ENCODE peak calls at places on chromosomes 12 and 14, in eight cellular contexts. Z, H, T, D, J, P, X and F are unnamed samples. For H3K9me3, the result is how much of the 10 kb centered on the place peaks cover.

GRCh38 chr12:108955225-108955835 is 65.5 kb downstream of the SVOP start:
- DNase-seq in J (no peak), Z (no peak), H (peak), P (no peak), T (peak), D (no peak), X (no peak), F (no peak)

GRCh38 chr14:64700894-64701293 is 3.3 kb upstream of the PLEKHG3 start:
- DNase-seq in T (no peak), H (no peak), X (no peak), J (no peak), P (no peak), Z (no peak), D (no peak), F (no peak)

GRCh38 chr12:56315626-56316473 is at the start of gene CNPY2:
- DNase-seq in D (peak), H (peak), X (peak), P (peak), J (peak), T (peak), Z (peak), F (peak)

GRCh38 chr14:34099630-34100029 is 148.8 kb upstream of the EGLN3 start:
- DNase-seq in Z (no peak), X (no peak), P (no peak), J (no peak), D (no peak), T (no peak), H (no peak), F (no peak)

GRCh38 chr12:75599061-75599460 is 87.7 kb upstream of the KRR1 start:
- DNase-seq in J (no peak), D (no peak), T (no peak), P (no peak), H (no peak), X (no peak), Z (no peak), F (no peak)

GRCh38 chr14:97459180-97459579 is 662.0 kb downstream of the VRK1 start:
- DNase-seq in H (no peak), X (no peak), J (no peak), Z (no peak), T (no peak), P (no peak), D (no peak), F (no peak)

GRCh38 chr12:19971396-19971802 is 396.9 kb upstream of the PDE3A start:
- DNase-seq in Z (no peak), P (peak), J (no peak), X (no peak), D (no peak), H (peak), T (no peak), F (no peak)

GRCh38 chr14:63933110-63933509 is 80.3 kb downstream of the SYNE2 start:
- DNase-seq in D (no peak), J (no peak), X (no peak), P (no peak), T (no peak), H (no peak), Z (no peak), F (no peak)

GRCh38 chr12:104136577-104136976 is 1.4 kb downstream of the NFYB start:
- DNase-seq in P (no peak), Z (no peak), H (no peak), T (no peak), D (no peak), X (no peak), J (no peak), F (no peak)

GRCh38 chr12:57452937-57453509 is 2.1 kb upstream of the INHBE start:
- DNase-seq in P (peak), T (peak), H (peak), Z (no peak), X (peak), J (peak), D (no peak), F (peak)

GRCh38 chr14:61525293-61526011 is 169.9 kb upstream of the HIF1A start:
- DNase-seq in T (peak), D (no peak), Z (no peak), P (peak), H (no peak), X (peak), J (peak), F (peak)

GRCh38 chr12:115667116-115667515 is 610.4 kb downstream of the MED13L start:
- DNase-seq in J (no peak), Z (no peak), D (no peak), X (no peak), H (no peak), T (no peak), P (no peak), F (no peak)

GRCh38 chr14:94536836-94537235 is 24.4 kb upstream of the SERPINA4 start:
- DNase-seq in X (no peak), Z (no peak), P (no peak), T (no peak), J (no peak), H (no peak), D (no peak), F (no peak)

GRCh38 chr12:131121705-131122405 is 168.1 kb downstream of the ADGRD1 start:
- DNase-seq in J (no peak), P (no peak), H (no peak), D (no peak), X (no peak), T (no peak), Z (no peak), F (no peak)

GRCh38 chr14:26531894-26532293 is 65.9 kb downstream of the NOVA1 start:
- DNase-seq in P (no peak), Z (no peak), X (no peak), D (no peak), T (no peak), J (no peak), H (no peak), F (no peak)

GRCh38 chr14:95260537-95261440 is 58.9 kb downstream of the CLMN start:
- DNase-seq in X (no peak), D (no peak), J (no peak), P (no peak), H (peak), T (no peak), Z (no peak), F (no peak)

GRCh38 chr14:39232554-39233415 is 930 bp upstream of the MIA2 start:
- DNase-seq in D (no peak), P (no peak), H (no peak), X (no peak), T (no peak), J (no peak), Z (no peak), F (no peak)

GRCh38 chr12:19002192-19002591 is 127.3 kb upstream of the PLEKHA5 start:
- DNase-seq in P (no peak), J (no peak), Z (no peak), D (no peak), H (no peak), X (no peak), T (no peak), F (no peak)

GRCh38 chr14:104349950-104350349 is 211.6 kb downstream of the KIF26A start:
- DNase-seq in Z (no peak), T (no peak), D (no peak), X (no peak), P (peak), J (no peak), H (no peak), F (peak)

GRCh38 chr12:57611116-57611809 is at the start of gene ARHGEF25:
- DNase-seq in T (peak), D (peak), X (no peak), H (peak), J (peak), Z (no peak), P (peak), F (peak)

GRCh38 chr12:3046441-3047200 is 30.6 kb upstream of the TSPAN9 start:
- DNase-seq in T (peak), J (peak), D (no peak), P (no peak), Z (no peak), H (peak), X (no peak), F (no peak)

GRCh38 chr12:41904041-41904440 is 240.6 kb downstream of the GXYLT1 start:
- DNase-seq in P (no peak), T (no peak), H (no peak), Z (no peak), X (no peak), D (no peak), J (no peak), F (no peak)

GRCh38 chr12:120381752-120382419 is 12.9 kb upstream of the MSI1 start:
- DNase-seq in T (no peak), H (peak), X (no peak), J (no peak), D (no peak), P (no peak), Z (no peak), F (no peak)

GRCh38 chr12:120598674-120599463 is 17.7 kb upstream of the POP5 start:
- DNase-seq in Z (no peak), J (no peak), T (no peak), X (no peak), P (no peak), D (no peak), H (no peak), F (peak)

GRCh38 chr12:123396954-123397353 is 13.0 kb downstream of the KMT5A start:
- DNase-seq in J (no peak), D (peak), H (no peak), P (peak), X (no peak), T (no peak), Z (no peak), F (peak)

GRCh38 chr14:23209651-23210423 is 26.4 kb upstream of the SLC7A8 start:
- DNase-seq in X (no peak), H (no peak), P (no peak), Z (no peak), T (no peak), D (no peak), J (no peak), F (no peak)

GRCh38 chr14:95943699-95944098 is 67.1 kb downstream of the TUNAR start:
- DNase-seq in D (no peak), P (no peak), H (no peak), J (no peak), T (no peak), X (no peak), Z (no peak), F (no peak)

GRCh38 chr14:88166616-88167015 is 156.5 kb downstream of the KCNK10 start:
- DNase-seq in P (no peak), Z (no peak), H (no peak), T (no peak), D (no peak), X (no peak), J (no peak), F (no peak)

GRCh38 chr12:132354982-132355680 is 25.7 kb upstream of the GALNT9 start:
- DNase-seq in X (no peak), T (peak), H (no peak), P (no peak), D (peak), Z (no peak), J (no peak), F (no peak)
- H3K9me3 ChIP-seq in X (under half), T (under half), H (under half), P (under half), D (under half), Z (under half), J (under half), F (under half)

GRCh38 chr14:105978618-105979295 is 452.4 kb downstream of the TMEM121 start:
- DNase-seq in H (no peak), X (no peak), T (no peak), J (no peak), D (no peak), P (no peak), Z (no peak), F (no peak)

GRCh38 chr14:105974902-105975301 is 448.5 kb downstream of the TMEM121 start:
- DNase-seq in T (no peak), D (no peak), Z (peak), P (no peak), H (no peak), J (no peak), X (peak), F (no peak)

GRCh38 chr14:105982664-105983063 is 456.3 kb downstream of the TMEM121 start:
- DNase-seq in D (no peak), T (no peak), X (no peak), P (no peak), J (no peak), H (no peak), Z (no peak), F (no peak)

GRCh38 chr14:105979446-105979845 is 453.1 kb downstream of the TMEM121 start:
- DNase-seq in X (no peak), H (no peak), P (no peak), Z (no peak), J (no peak), D (no peak), T (no peak), F (no peak)

DNA sequence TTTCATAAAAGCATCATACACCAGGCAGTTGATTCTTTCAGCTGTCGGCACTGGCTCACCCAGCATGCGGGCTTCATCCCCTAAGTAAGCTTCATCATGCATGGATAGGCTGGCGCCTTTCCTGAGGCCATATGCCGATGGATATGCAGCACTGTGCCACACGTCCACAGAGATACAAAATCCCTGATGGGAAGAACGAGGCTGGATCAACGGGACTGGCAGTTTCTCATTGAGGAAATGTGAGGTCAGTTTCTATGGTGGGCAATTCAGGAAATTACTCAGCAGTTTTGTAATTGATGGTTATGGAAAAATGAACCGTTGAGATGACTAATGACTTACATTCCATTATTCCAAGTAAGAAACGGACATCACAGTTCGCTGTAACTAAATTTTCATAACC is 453.8 kb downstream of the TMEM121 start:
- DNase-seq in Z (no peak), D (no peak), H (no peak), P (no peak), T (no peak), X (no peak), J (no peak), F (no peak)
- H3K9me3 ChIP-seq in Z (under half), D (under half), H (under half), P (under half), T (under half), X (under half), J (under half), F (under half)

GRCh38 chr12:34356233-34356987 is 334.1 kb downstream of the ALG10 start:
- DNase-seq in H (no peak), T (no peak), P (no peak), J (no peak), Z (no peak), D (no peak), X (no peak), F (no peak)

GRCh38 chr12:34358198-34358597 is 335.9 kb downstream of the ALG10 start:
- DNase-seq in T (no peak), Z (no peak), J (no peak), D (no peak), X (no peak), P (no peak), H (no peak), F (no peak)

GRCh38 chr12:34357791-34358190 is 335.5 kb downstream of the ALG10 start:
- DNase-seq in H (no peak), T (no peak), J (no peak), X (no peak), P (no peak), D (no peak), Z (no peak), F (no peak)

GRCh38 chr12:34363050-34363673 is 340.9 kb downstream of the ALG10 start:
- DNase-seq in H (no peak), J (no peak), P (no peak), D (no peak), Z (no peak), T (no peak), X (no peak), F (no peak)

GRCh38 chr12:34361721-34362316 is 339.5 kb downstream of the ALG10 start:
- DNase-seq in Z (no peak), P (no peak), H (no peak), J (no peak), X (no peak), T (no peak), D (no peak), F (no peak)
- H3K9me3 ChIP-seq in Z (half or more), P (under half), H (under half), J (half or more), X (under half), T (under half), D (half or more), F (under half)

GRCh38 chr12:21945002-21945401 is 3.8 kb upstream of the ABCC9 start:
- DNase-seq in J (no peak), T (no peak), P (no peak), Z (no peak), X (no peak), D (no peak), H (no peak), F (no peak)

GRCh38 chr12:21950649-21951048 is 9.4 kb upstream of the ABCC9 start:
- DNase-seq in P (no peak), D (no peak), T (no peak), Z (no peak), J (no peak), X (no peak), H (no peak), F (no peak)

GRCh38 chr12:21941522-21942376 is 523 bp upstream of the ABCC9 start:
- DNase-seq in T (peak), H (peak), P (peak), J (peak), X (no peak), D (peak), Z (no peak), F (no peak)

GRCh38 chr12:21942377-21942703 is 1.1 kb upstream of the ABCC9 start:
- DNase-seq in X (no peak), P (no peak), H (no peak), T (no peak), D (no peak), Z (no peak), J (no peak), F (no peak)

DNA sequence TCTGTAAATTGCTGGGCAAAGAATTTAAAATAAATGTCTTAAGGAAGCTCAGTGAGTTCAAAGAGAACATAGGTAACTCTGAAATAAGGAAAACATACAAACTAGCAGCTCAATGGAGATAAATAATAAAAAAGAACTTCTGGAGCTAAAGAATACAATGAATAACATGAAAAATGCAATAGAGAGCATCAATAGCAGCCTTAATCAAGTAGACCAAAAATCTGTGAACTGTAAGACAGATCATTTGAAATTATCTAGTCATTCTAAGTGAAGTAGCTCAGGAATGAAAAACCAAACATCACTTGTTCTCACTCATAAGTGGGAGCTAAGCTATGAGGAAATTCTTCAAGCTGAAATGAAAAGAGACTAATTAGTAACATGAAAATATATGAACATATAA is 5.8 kb upstream of the ABCC9 start:
- DNase-seq in H (no peak), Z (no peak), X (no peak), D (no peak), T (no peak), P (no peak), J (no peak), F (no peak)
- H3K9me3 ChIP-seq in H (under half), Z (under half), X (under half), D (under half), T (under half), P (under half), J (under half), F (under half)

GRCh38 chr12:133081408-133081806 is 684 bp downstream of the ZNF140 start:
- DNase-seq in P (no peak), X (no peak), J (peak), Z (no peak), T (no peak), H (no peak), D (no peak), F (no peak)
- H3K9me3 ChIP-seq in P (under half), X (half or more), J (under half), Z (half or more), T (half or more), H (under half), D (half or more), F (under half)

DNA sequence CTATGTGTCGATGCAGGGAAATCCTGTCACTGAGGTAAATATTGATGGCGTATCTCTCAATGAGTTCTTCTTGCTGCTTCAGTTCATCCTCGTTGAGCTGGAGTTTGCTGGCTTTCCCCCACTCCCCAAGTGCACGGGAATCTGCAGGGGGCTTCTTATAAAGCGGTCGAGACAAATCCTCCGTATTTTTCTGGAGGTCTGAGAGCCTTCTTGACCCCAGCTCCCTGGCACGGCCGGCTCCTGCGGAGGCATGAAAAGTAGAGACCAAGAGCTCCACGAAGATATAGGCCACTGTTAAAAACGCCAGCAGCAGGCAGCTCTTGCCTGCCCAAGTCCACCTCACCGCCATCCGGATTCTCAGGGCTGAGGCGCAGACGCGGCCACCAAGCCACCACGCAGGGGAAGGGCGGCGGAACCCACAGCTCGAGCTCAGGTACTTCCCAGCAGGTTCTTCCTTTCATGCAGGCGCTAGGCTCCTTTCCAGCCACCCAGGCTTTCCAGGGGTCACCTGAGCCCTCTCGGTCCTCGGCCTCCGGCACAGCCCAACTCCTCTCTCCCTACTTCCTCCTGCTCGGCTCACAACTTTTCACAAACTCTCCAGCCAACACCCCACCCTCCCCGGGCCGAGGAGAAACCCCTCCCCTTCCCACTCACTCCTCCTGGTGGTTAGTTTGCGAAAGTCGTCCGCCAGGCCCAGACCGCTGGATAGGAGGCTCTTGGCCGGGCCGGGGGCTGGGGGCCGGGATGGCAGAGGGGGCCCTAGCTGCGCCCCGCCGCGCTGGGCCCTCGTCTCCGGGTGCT is at the start of gene GALNT4:
- DNase-seq in Z (peak), D (peak), H (peak), X (peak), J (peak), T (peak), P (peak), F (peak)
- H3K9me3 ChIP-seq in Z (under half), D (under half), H (under half), X (under half), J (under half), T (under half), P (under half), F (under half)